ENCODE peak calls at places on chromosomes 7 and 10, in nine cellular contexts. I is GM20000; P is NCI-H446; J is Daoy; X is OCI-LY7; G is OCI-M1; N is T-cell; L is activated T-cell treated with anti-CD3 and anti-CD28 coated beads, Interleukin-2, amount 50 U/mL, for 72 hours; D is EH. W is an unnamed sample.

GRCh38 chr7:135785065-135785464 is 36.5 kb upstream of the FAM180A start:
- DNase-seq in P (no peak), G (no peak), J (no peak), X (no peak), D (no peak), N (no peak), L (no peak), I (no peak), W (no peak)

GRCh38 chr7:115558186-115558585 is 472.4 kb downstream of the TFEC start:
- DNase-seq in X (no peak), I (no peak), G (no peak), D (peak), P (no peak), N (no peak), J (no peak), L (no peak), W (no peak)

GRCh38 chr7:150406311-150406564 is 27.1 kb downstream of the ZNF775 start:
- DNase-seq in J (no peak), G (peak), N (no peak), I (peak), X (peak), D (no peak), L (no peak), P (no peak), W (no peak)

GRCh38 chr7:135321556-135321955 is 87.9 kb downstream of the STRA8 start:
- DNase-seq in P (peak), L (no peak), N (no peak), D (peak), G (no peak), I (no peak), J (peak), X (no peak), W (no peak)

GRCh38 chr7:24448038-24448437 is 125.2 kb upstream of the PALS2 start:
- DNase-seq in L (no peak), D (no peak), P (no peak), G (no peak), X (no peak), I (no peak), N (no peak), J (no peak), W (no peak)

GRCh38 chr10:112695539-112695938 is 248.5 kb downstream of the VTI1A start:
- DNase-seq in P (no peak), X (no peak), I (no peak), L (no peak), D (no peak), G (no peak), N (no peak), J (no peak), W (no peak)

GRCh38 chr7:12638851-12639467 is 48.5 kb upstream of the ARL4A start:
- DNase-seq in D (peak), P (peak), X (peak), J (no peak), L (no peak), G (peak), I (peak), N (no peak), W (no peak)

GRCh38 chr10:70513848-70514309 is 35.3 kb downstream of the PALD1 start:
- DNase-seq in D (no peak), P (no peak), X (peak), N (no peak), L (peak), G (no peak), I (peak), J (peak), W (peak)

GRCh38 chr7:24978837-24979469 is 1.0 kb downstream of the OSBPL3 start:
- DNase-seq in I (no peak), G (peak), J (no peak), X (no peak), D (no peak), N (no peak), L (no peak), P (no peak), W (no peak)

GRCh38 chr7:2601907-2602735 is 29.7 kb upstream of the TTYH3 start:
- DNase-seq in X (no peak), P (no peak), N (no peak), D (no peak), J (no peak), I (no peak), L (no peak), G (no peak), W (no peak)

GRCh38 chr10:114002422-114002821 is 41.2 kb upstream of the ADRB1 start:
- DNase-seq in I (no peak), G (peak), D (no peak), X (peak), P (no peak), N (no peak), L (no peak), J (no peak), W (no peak)